ENCODE peak calls at places on chromosomes 16 and 17, in eight cellular contexts. E, K, O, D, H, W, G and R are unnamed samples.

GRCh38 chr16:51024703-51025102 is 126.4 kb downstream of the SALL1 start:
- DNase-seq in E (no peak), K (no peak), O (no peak), D (no peak), H (no peak), W (no peak), G (no peak), R (no peak)

GRCh38 chr16:31473300-31474052 is 1.5 kb downstream of the TGFB1I1 start:
- DNase-seq in E (no peak), K (no peak), O (no peak), D (no peak), H (no peak), W (no peak), G (no peak), R (no peak)

GRCh38 chr17:29042679-29043538 is at the start of gene PIPOX:
- DNase-seq in E (peak), K (peak), O (no peak), D (peak), H (no peak), W (no peak), G (peak), R (no peak)

GRCh38 chr17:17064322-17064721 is 22.1 kb downstream of the MPRIP start:
- DNase-seq in E (no peak), K (no peak), O (no peak), D (no peak), H (no peak), W (no peak), G (no peak), R (no peak)

GRCh38 chr17:42322382-42323267 is 34.3 kb downstream of the STAT5A start:
- DNase-seq in E (peak), K (peak), O (peak), D (peak), H (no peak), W (peak), G (peak), R (peak)

GRCh38 chr17:5418858-5419355 is 555 bp downstream of the NUP88 start:
- DNase-seq in E (peak), K (no peak), O (no peak), D (peak), H (peak), W (peak), G (peak), R (no peak)

GRCh38 chr17:15456972-15457722 is 10.3 kb downstream of the CDRT4 start:
- DNase-seq in E (peak), K (peak), O (no peak), D (peak), H (peak), W (peak), G (peak), R (peak)

GRCh38 chr17:69574257-69575197 is 160.0 kb downstream of the MAP2K6 start:
- DNase-seq in E (no peak), K (no peak), O (no peak), D (peak), H (peak), W (no peak), G (peak), R (peak)

GRCh38 chr16:17309510-17309909 is 161.2 kb downstream of the XYLT1 start:
- DNase-seq in E (no peak), K (no peak), O (no peak), D (no peak), H (no peak), W (no peak), G (no peak), R (no peak)

GRCh38 chr17:48981927-48982539 is 13.6 kb upstream of the GIP start:
- DNase-seq in E (no peak), K (no peak), O (no peak), D (no peak), H (no peak), W (no peak), G (no peak), R (no peak)

GRCh38 chr17:66971730-66972441 is 7.4 kb downstream of the CACNG4 start:
- DNase-seq in E (no peak), K (no peak), O (no peak), D (no peak), H (no peak), W (peak), G (no peak), R (no peak)

GRCh38 chr17:50661795-50662391 is 27.2 kb downstream of the ABCC3 start:
- DNase-seq in E (peak), K (no peak), O (peak), D (peak), H (peak), W (no peak), G (peak), R (peak)

GRCh38 chr16:84487358-84487757 is 17.1 kb downstream of the MEAK7 start:
- DNase-seq in E (no peak), K (no peak), O (no peak), D (no peak), H (no peak), W (no peak), G (no peak), R (no peak)

GRCh38 chr17:48555616-48556533 is 11.0 kb upstream of the HOXB2 start:
- DNase-seq in E (no peak), K (no peak), O (no peak), D (peak), H (peak), W (no peak), G (peak), R (no peak)

GRCh38 chr17:19876524-19877161 is 8.9 kb upstream of the ULK2 start:
- DNase-seq in E (peak), K (peak), O (no peak), D (no peak), H (no peak), W (peak), G (no peak), R (no peak)

GRCh38 chr16:59527206-59527997 is 793.3 kb upstream of the GOT2 start:
- DNase-seq in E (no peak), K (no peak), O (no peak), D (peak), H (peak), W (no peak), G (peak), R (peak)

GRCh38 chr17:67525239-67526135 is 148.4 kb downstream of the PITPNC1 start:
- DNase-seq in E (no peak), K (no peak), O (no peak), D (no peak), H (no peak), W (no peak), G (no peak), R (no peak)

GRCh38 chr17:31587462-31587861 is 196.0 kb downstream of the RAB11FIP4 start:
- DNase-seq in E (no peak), K (no peak), O (no peak), D (no peak), H (no peak), W (no peak), G (no peak), R (no peak)

GRCh38 chr16:11238272-11239202 is 17.5 kb downstream of the SOCS1 start:
- DNase-seq in E (no peak), K (no peak), O (no peak), D (no peak), H (no peak), W (no peak), G (no peak), R (no peak)

GRCh38 chr16:11235703-11235991 is 20.4 kb downstream of the SOCS1 start:
- DNase-seq in E (no peak), K (no peak), O (no peak), D (no peak), H (no peak), W (no peak), G (no peak), R (no peak)

GRCh38 chr16:11236855-11237254 is 19.1 kb downstream of the SOCS1 start:
- DNase-seq in E (peak), K (no peak), O (no peak), D (peak), H (no peak), W (no peak), G (no peak), R (no peak)

GRCh38 chr16:11234884-11235702 is 20.9 kb downstream of the SOCS1 start:
- DNase-seq in E (no peak), K (no peak), O (no peak), D (peak), H (no peak), W (no peak), G (peak), R (no peak)

GRCh38 chr16:11236441-11236840 is 19.6 kb downstream of the SOCS1 start:
- DNase-seq in E (no peak), K (no peak), O (no peak), D (no peak), H (no peak), W (no peak), G (no peak), R (no peak)
- H3K27ac ChIP-seq in E (no peak), K (no peak), O (no peak), D (no peak), H (no peak), W (no peak), G (no peak), R (no peak)

GRCh38 chr16:1289480-1289872 is 20.0 kb upstream of the UBE2I start:
- DNase-seq in E (no peak), K (no peak), O (no peak), D (no peak), H (no peak), W (no peak), G (no peak), R (no peak)
- H3K4me3 ChIP-seq in E (no peak), K (no peak), O (no peak), D (no peak), H (no peak), W (no peak), G (no peak), R (no peak)

DNA sequence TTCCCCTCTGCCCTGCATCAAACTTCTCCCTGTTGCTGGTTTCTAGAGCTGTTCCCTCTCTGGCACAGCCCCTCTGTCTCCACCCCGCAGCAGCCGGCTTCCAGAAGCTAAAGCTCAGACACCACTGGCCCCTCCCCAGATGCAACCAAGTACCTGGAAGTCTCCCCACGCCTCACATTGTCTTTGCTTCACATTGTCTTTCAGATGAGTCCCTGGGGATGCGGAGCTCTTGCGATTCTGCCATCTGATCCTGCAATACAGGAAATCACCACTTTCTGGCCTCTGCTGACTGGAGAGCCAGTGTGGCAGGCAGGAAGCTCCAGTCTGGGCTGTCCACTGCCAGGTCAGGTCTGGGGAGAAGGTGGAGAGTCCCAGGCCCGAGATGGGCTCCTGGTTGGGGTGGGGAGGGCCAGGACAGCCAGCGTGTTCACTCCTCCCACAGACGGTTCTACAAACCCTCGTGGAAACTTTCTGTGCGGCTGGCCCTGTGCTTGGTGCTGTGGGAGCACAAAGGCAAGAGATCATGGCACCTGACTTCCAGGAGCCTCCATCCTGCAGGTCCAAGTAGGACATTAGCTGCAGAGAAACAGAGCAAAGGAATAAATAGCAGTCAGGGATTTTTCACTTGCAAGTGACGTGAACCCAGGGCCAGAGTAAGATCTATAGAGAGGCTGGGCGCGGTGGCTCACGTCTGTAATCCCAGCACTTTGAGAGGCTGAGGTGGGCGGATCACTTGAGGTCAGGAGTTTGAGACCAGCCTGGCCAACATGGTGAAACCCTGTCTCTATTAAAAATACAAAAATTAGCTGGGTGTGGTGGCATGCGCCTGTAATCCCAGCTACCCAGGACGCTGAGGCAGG is 47.9 kb upstream of the MAP3K14 start:
- DNase-seq in E (no peak), K (peak), O (no peak), D (no peak), H (no peak), W (no peak), G (peak), R (no peak)
- TF ChIP-seq CTCF in E (no peak), K (no peak), O (no peak), D (no peak), H (no peak), W (no peak), G (no peak), R (peak)

DNA sequence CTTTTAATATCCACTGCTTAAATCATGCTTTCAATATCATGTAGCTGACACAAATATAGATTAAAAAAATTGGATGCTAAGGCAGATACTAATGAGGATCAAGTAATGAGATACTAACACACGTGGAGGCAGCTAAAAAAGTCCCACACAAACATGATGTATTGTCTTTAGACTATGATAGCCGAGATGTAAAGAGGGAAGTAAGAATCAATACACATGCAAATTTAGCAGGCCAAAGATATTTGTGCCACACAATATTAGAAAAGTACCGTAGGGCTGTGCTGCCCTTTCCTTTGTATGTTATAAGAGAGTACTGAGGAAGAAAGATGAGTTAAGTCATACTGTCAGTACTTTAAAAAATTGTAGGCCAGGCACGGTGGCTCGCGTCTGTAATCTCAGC is 51.4 kb upstream of the STAC2 start:
- DNase-seq in E (no peak), K (no peak), O (no peak), D (no peak), H (no peak), W (no peak), G (no peak), R (no peak)
- H3K27ac ChIP-seq in E (peak), K (peak), O (no peak), D (no peak), H (no peak), W (peak), G (no peak), R (no peak)

DNA sequence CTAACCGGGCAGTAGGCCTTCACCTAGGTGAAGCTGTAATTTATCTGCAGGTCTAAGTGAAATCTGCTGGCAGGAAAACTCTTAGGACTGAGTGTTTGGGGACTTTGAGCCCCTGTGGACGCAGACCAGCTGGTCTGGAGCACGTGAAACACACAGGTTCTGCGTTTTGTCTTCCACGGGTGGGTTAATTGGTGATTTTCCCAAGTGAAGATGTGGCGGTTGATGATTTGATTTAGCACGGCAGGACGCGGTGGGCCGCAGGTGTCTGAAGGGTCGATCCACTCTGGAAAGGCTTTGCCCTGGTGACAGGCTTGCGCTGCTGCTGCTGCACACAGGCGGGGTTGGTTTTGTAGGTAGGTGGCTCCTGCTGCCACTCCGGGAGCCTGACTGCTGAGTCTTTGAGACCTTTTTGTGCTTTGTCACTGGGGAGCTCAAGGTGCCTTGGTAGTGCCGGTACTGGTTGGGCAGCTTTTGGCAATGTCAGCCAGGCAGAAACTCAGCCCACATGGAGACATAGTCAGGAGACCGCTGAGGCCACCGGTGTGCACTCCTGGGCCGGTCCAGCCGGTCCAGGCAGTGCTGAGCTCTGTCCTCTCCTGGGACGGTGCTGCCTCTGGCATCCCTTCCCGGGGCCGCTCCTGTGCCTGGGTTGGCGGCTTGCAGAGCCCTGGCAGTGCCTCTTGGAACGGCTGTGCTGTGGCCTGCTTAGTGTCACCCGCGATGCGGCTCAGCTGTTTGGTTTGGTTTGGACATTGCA is 2.3 kb downstream of the BAIAP2 start:
- DNase-seq in E (peak), K (peak), O (no peak), D (no peak), H (peak), W (peak), G (no peak), R (no peak)
- H3K4me3 ChIP-seq in E (no peak), K (no peak), O (peak), D (peak), H (peak), W (no peak), G (no peak), R (no peak)